ENCODE peak calls at places on chromosomes 11 and 22, in four cellular contexts. Z, W, G and J are unnamed samples.

GRCh38 chr22:19596680-19597398 is 72.6 kb upstream of the CLDN5 start:
- DNase-seq in W (no peak), G (no peak), Z (peak), J (no peak)

GRCh38 chr11:120715239-120715638 is 203.7 kb downstream of the GRIK4 start:
- DNase-seq in W (no peak), Z (no peak), G (no peak), J (no peak)

GRCh38 chr11:119788096-119788883 is 59.3 kb upstream of the NECTIN1 start:
- DNase-seq in W (no peak), G (no peak), Z (no peak), J (no peak)

GRCh38 chr11:102733232-102733875 is 8.6 kb upstream of the MMP8 start:
- DNase-seq in G (peak), Z (peak), W (peak), J (no peak)

GRCh38 chr11:122673706-122674105 is 18.2 kb downstream of the UBASH3B start:
- DNase-seq in W (no peak), G (no peak), Z (no peak), J (no peak)

GRCh38 chr11:61531033-61531432 is 22.5 kb downstream of the LRRC10B start:
- DNase-seq in G (no peak), Z (peak), W (no peak), J (no peak)

GRCh38 chr11:35491231-35491871 is 34.1 kb downstream of the PAMR1 start:
- DNase-seq in Z (no peak), W (no peak), G (no peak), J (no peak)

GRCh38 chr11:37595845-37596244 is 997.8 kb upstream of the RAG2 start:
- DNase-seq in Z (no peak), G (no peak), W (no peak), J (no peak)

GRCh38 chr11:17526931-17527660 is 17.1 kb downstream of the USH1C start:
- DNase-seq in Z (no peak), G (no peak), W (no peak), J (no peak)

GRCh38 chr11:59088164-59088563 is 2.1 kb downstream of the GLYATL1B start:
- DNase-seq in G (no peak), W (no peak), Z (no peak), J (no peak)

GRCh38 chr22:35037089-35037488 is 28.9 kb upstream of the ISX start:
- DNase-seq in G (no peak), Z (peak), W (no peak), J (no peak)

GRCh38 chr11:117182551-117182935 is 4.0 kb downstream of the SIDT2 start:
- DNase-seq in W (no peak), Z (no peak), G (no peak), J (no peak)

GRCh38 chr11:128342511-128343133 is 244.7 kb downstream of the ETS1 start:
- DNase-seq in G (no peak), Z (peak), W (no peak), J (no peak)

GRCh38 chr11:95282337-95282751 is 51.3 kb upstream of the SESN3 start:
- DNase-seq in Z (peak), G (no peak), W (no peak), J (no peak)

GRCh38 chr11:121376135-121376534 is 76.0 kb upstream of the SORL1 start:
- DNase-seq in W (no peak), Z (no peak), G (no peak), J (no peak)